ENCODE peak calls at places on chromosomes 12 and 14, in nine cellular contexts. P is fibroblast of lung, L is uterus, M is DND-41, W is left ventricle myocardium inferior, U is lung, G is AG04450, N is WERI-Rb-1, Y is endodermal cell. Z is an unnamed sample.

GRCh38 chr12:6612247-6612646 is 5.1 kb upstream of the CHD4 start:
- DNase-seq in W (no peak), M (peak; percentile 62), P (no peak), U (no peak), G (no peak), Y (no peak), N (no peak), L (peak; percentile 28), Z (no peak)

GRCh38 chr12:54341343-54341742 is 16.4 kb downstream of the COPZ1 start:
- DNase-seq in G (no peak), L (no peak), W (no peak), N (peak; percentile 93), P (no peak), Y (no peak), M (no peak), U (no peak), Z (no peak)

GRCh38 chr14:21220874-21221477 is 48.3 kb downstream of the HNRNPC start:
- DNase-seq in L (no peak), N (no peak), W (no peak), P (no peak), U (no peak), M (no peak), G (no peak), Y (no peak), Z (no peak)

GRCh38 chr12:2750185-2750584 is 44.6 kb upstream of the FKBP4 start:
- DNase-seq in W (no peak), G (no peak), L (no peak), N (no peak), U (no peak), P (no peak), Y (no peak), M (no peak), Z (no peak)

GRCh38 chr14:23299986-23300686 is 2.5 kb downstream of the PPP1R3E start:
- DNase-seq in U (no peak), N (no peak), L (no peak), M (no peak), Y (no peak), W (no peak), P (no peak), G (no peak), Z (no peak)

GRCh38 chr14:64417042-64417770 is 29.1 kb downstream of the MTHFD1 start:
- DNase-seq in Y (no peak), P (peak; percentile 75), N (no peak), U (no peak), M (no peak), W (no peak), L (no peak), G (no peak), Z (no peak)

GRCh38 chr12:49026678-49027480 is 8.3 kb upstream of the PRKAG1 start:
- DNase-seq in N (no peak), U (no peak), G (no peak), Y (no peak), W (no peak), P (no peak), M (no peak), L (no peak), Z (no peak)

GRCh38 chr12:131713349-131713748 is 2.5 kb downstream of the SFSWAP start:
- DNase-seq in G (no peak), Y (peak; percentile 71), L (no peak), P (no peak), U (no peak), W (no peak), M (no peak), N (no peak), Z (no peak)

GRCh38 chr12:79927772-79928474 is 7.0 kb downstream of the PPP1R12A start:
- DNase-seq in W (no peak), Y (no peak), L (no peak), G (no peak), M (peak; percentile 76), N (no peak), U (no peak), P (peak; percentile 61), Z (no peak)

GRCh38 chr14:61609143-61609851 is 86.0 kb upstream of the HIF1A start:
- DNase-seq in W (no peak), N (no peak), L (peak; percentile 19), U (no peak), P (peak; percentile 82), G (no peak), M (no peak), Y (peak; percentile 79), Z (peak; percentile 18)

GRCh38 chr14:61611880-61612630 is 83.3 kb upstream of the HIF1A start:
- DNase-seq in G (no peak), U (no peak), M (no peak), P (peak; percentile 46), N (no peak), L (no peak), Y (no peak), W (no peak), Z (no peak)

GRCh38 chr14:61608245-61609142 is 86.8 kb upstream of the HIF1A start:
- DNase-seq in L (no peak), G (no peak), Y (no peak), N (no peak), U (no peak), P (peak; percentile 86), W (no peak), M (no peak), Z (peak; percentile 54)

GRCh38 chr14:61609885-61610284 is 85.4 kb upstream of the HIF1A start:
- DNase-seq in P (peak; percentile 54), W (no peak), N (no peak), L (no peak), Y (no peak), M (no peak), G (peak; percentile 84), U (no peak), Z (no peak)

GRCh38 chr14:61610900-61611299 is 84.4 kb upstream of the HIF1A start:
- DNase-seq in U (no peak), N (no peak), Y (no peak), G (no peak), M (no peak), L (no peak), W (no peak), P (no peak), Z (no peak)
- H3K27ac ChIP-seq in U (no peak overlapping the region), N (no peak overlapping the region), Y (no peak overlapping the region), G (no peak overlapping the region), M (no peak overlapping the region), L (no peak overlapping the region), W (no peak overlapping the region), P (no peak overlapping the region), Z (no peak overlapping the region)

DNA sequence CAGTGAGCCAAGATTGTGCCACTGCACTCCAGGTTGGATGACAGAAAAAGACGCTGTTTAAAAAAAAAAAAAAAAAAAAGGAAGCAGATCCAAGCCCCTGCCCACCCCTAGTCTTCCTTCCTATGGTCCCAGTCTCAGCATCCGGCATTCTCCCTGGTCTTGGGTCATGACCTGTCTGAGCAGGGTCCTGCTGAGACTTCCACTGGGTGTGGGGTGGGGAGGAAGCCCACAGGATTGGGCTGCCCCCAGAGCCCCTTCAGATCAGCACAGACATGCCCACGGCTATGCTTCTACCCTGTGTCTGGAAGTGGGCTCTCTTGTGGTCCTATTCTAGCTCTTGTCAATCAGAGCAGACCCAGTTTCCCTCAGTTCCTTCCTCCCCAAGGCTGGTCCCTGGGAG is 12.6 kb upstream of the PLEK2 start:
- DNase-seq in G (no peak), N (no peak), U (no peak), W (no peak), M (no peak), Y (no peak), P (no peak), L (no peak), Z (no peak)
- H3K27ac ChIP-seq in G (no peak overlapping the region), N (no peak overlapping the region), U (no peak overlapping the region), W (no peak overlapping the region), M (no peak overlapping the region), Y (no peak overlapping the region), P (no peak overlapping the region), L (no peak overlapping the region), Z (no peak overlapping the region)

GRCh38 chr12:115828151-115828550 is 449.3 kb downstream of the MED13L start:
- DNase-seq in G (no peak), W (no peak), Y (no peak), N (no peak), L (no peak), M (no peak), U (no peak), P (no peak), Z (no peak)
- H3K27ac ChIP-seq in G (no peak overlapping the region), W (no peak overlapping the region), Y (no peak overlapping the region), N (no peak overlapping the region), L (no peak overlapping the region), M (no peak overlapping the region), U (no peak overlapping the region), P (no peak overlapping the region), Z (no peak overlapping the region)

DNA sequence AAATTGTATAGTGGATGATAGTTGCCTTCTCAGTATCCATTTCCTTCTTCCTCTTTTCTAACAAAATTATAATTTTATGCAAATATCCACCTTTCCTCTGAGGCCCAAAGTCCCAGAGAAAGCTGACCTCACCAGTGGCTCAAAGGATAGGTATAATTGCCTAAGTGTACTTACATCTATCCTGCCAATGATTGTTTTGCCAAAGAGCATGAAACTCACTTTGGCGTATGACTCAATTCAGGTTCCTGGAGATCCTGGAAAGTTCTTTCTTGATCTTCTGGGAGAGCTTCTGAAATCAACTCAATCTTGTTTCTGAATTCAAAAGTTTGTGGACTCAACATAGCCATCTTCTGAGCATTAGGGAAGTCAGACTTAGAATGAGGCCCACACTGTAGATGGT is 10.5 kb upstream of the RBM25 start:
- DNase-seq in P (no peak), Y (no peak), L (no peak), G (no peak), U (no peak), W (no peak), M (no peak), N (no peak), Z (no peak)
- H3K27ac ChIP-seq in P (no peak overlapping the region), Y (no peak overlapping the region), L (no peak overlapping the region), G (no peak overlapping the region), U (no peak overlapping the region), W (no peak overlapping the region), M (no peak overlapping the region), N (no peak overlapping the region), Z (no peak overlapping the region)

GRCh38 chr12:76719171-76719631 is 44.7 kb upstream of the ZDHHC17 start:
- DNase-seq in U (no peak), L (no peak), M (no peak), Y (peak; percentile 69), G (no peak), N (no peak), P (peak; percentile 56), W (no peak), Z (peak; percentile 52)
- H3K27ac ChIP-seq in U (no peak overlapping the region), L (no peak overlapping the region), M (no peak overlapping the region), Y (no peak overlapping the region), G (no peak overlapping the region), N (no peak overlapping the region), P (no peak overlapping the region), W (no peak overlapping the region), Z (no peak overlapping the region)